ENCODE peak calls at places on chromosome 14, in four cellular contexts. One of them, this sample, is unnamed.

GRCh38 chr14:91570021-91570420 is 59.9 kb upstream of the PPP4R3A start:
- DNase-seq in HepG2: no peak
- DNase-seq in GM12878: no peak
- DNase-seq in K562: no peak
- DNase-seq in this sample: peak

GRCh38 chr14:78764240-78764639 is 594.1 kb downstream of the NRXN3 start:
- DNase-seq in HepG2: no peak
- DNase-seq in GM12878: no peak
- DNase-seq in K562: no peak
- DNase-seq in this sample: no peak

GRCh38 chr14:95614335-95614734 is 71.9 kb upstream of the TCL1B start:
- DNase-seq in HepG2: no peak
- DNase-seq in GM12878: peak
- DNase-seq in K562: no peak
- DNase-seq in this sample: no peak

GRCh38 chr14:68278568-68279436 is 459.2 kb downstream of the RAD51B start:
- DNase-seq in HepG2: peak
- DNase-seq in GM12878: no peak
- DNase-seq in K562: peak
- DNase-seq in this sample: no peak

GRCh38 chr14:96255501-96256366 is at the start of gene BDKRB1:
- DNase-seq in HepG2: no peak
- DNase-seq in GM12878: no peak
- DNase-seq in K562: no peak
- DNase-seq in this sample: no peak

GRCh38 chr14:68607081-68607851 is 185.6 kb downstream of the ZFP36L1 start:
- DNase-seq in HepG2: peak
- DNase-seq in GM12878: no peak
- DNase-seq in K562: no peak
- DNase-seq in this sample: peak

GRCh38 chr14:94827711-94828505 is 58.0 kb upstream of the GSC start:
- DNase-seq in HepG2: no peak
- DNase-seq in GM12878: no peak
- DNase-seq in K562: no peak
- DNase-seq in this sample: no peak

GRCh38 chr14:68781161-68782021 is 11.5 kb downstream of the ZFP36L1 start:
- DNase-seq in HepG2: no peak
- DNase-seq in GM12878: no peak
- DNase-seq in K562: peak
- DNase-seq in this sample: no peak

GRCh38 chr14:33676135-33676566 is 274.7 kb downstream of the EGLN3 start:
- DNase-seq in HepG2: peak
- DNase-seq in GM12878: no peak
- DNase-seq in K562: peak
- DNase-seq in this sample: peak

GRCh38 chr14:37051153-37051552 is 121.3 kb downstream of the SLC25A21 start:
- DNase-seq in HepG2: no peak
- DNase-seq in GM12878: no peak
- DNase-seq in K562: no peak
- DNase-seq in this sample: no peak

GRCh38 chr14:58732387-58732786 is 94.6 kb downstream of the DACT1 start:
- DNase-seq in HepG2: no peak
- DNase-seq in GM12878: no peak
- DNase-seq in K562: no peak
- DNase-seq in this sample: no peak

GRCh38 chr14:62956413-62956812 is 88.8 kb downstream of the KCNH5 start:
- DNase-seq in HepG2: no peak
- DNase-seq in GM12878: no peak
- DNase-seq in K562: no peak
- DNase-seq in this sample: no peak

GRCh38 chr14:62954165-62954564 is 91.1 kb downstream of the KCNH5 start:
- DNase-seq in HepG2: no peak
- DNase-seq in GM12878: no peak
- DNase-seq in K562: no peak
- DNase-seq in this sample: no peak

GRCh38 chr14:62957562-62957961 is 87.7 kb downstream of the KCNH5 start:
- DNase-seq in HepG2: no peak
- DNase-seq in GM12878: no peak
- DNase-seq in K562: no peak
- DNase-seq in this sample: no peak
- TF ChIP-seq TCF7 in HepG2: no peak
- TF ChIP-seq TCF7 in GM12878: no peak
- TF ChIP-seq TCF7 in K562: no peak
- TF ChIP-seq TCF7 in this sample: no peak

DNA sequence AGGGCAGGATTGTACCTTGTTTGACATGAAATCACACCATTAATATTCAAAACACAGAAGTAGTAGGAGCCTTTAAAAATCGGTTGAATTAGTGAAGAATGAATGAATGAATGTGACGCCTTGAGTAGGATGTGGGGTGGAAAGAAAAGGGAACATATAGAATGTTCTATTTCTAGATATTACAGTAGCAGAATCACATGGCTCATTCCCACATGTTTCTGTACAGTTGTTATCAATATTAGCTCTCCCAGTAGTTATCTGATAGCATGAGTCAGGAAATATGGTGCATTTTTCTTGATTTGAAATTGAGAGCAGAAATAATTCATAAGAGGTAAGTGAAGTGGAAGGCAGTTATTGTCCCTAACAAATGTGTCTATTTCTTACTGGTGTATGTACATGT is 245.5 kb downstream of the EFCAB11 start:
- DNase-seq in HepG2: no peak
- DNase-seq in GM12878: no peak
- DNase-seq in K562: no peak
- DNase-seq in this sample: no peak
- TF ChIP-seq TCF7 in HepG2: no peak
- TF ChIP-seq TCF7 in GM12878: no peak
- TF ChIP-seq TCF7 in K562: no peak
- TF ChIP-seq TCF7 in this sample: no peak

GRCh38 chr14:25537846-25538455 is 488.0 kb upstream of the STXBP6 start:
- DNase-seq in HepG2: peak
- DNase-seq in GM12878: no peak
- DNase-seq in K562: peak
- DNase-seq in this sample: peak
- TF ChIP-seq TCF7 in HepG2: no peak
- TF ChIP-seq TCF7 in GM12878: no peak
- TF ChIP-seq TCF7 in K562: no peak
- TF ChIP-seq TCF7 in this sample: no peak

GRCh38 chr14:23573384-23573783 is 5.2 kb downstream of the JPH4 start:
- DNase-seq in HepG2: no peak
- DNase-seq in GM12878: no peak
- DNase-seq in K562: no peak
- DNase-seq in this sample: no peak

GRCh38 chr14:23572841-23573240 is 5.2 kb upstream of the AP1G2 start:
- DNase-seq in HepG2: peak
- DNase-seq in GM12878: no peak
- DNase-seq in K562: no peak
- DNase-seq in this sample: no peak

GRCh38 chr14:23572524-23572828 is 4.9 kb upstream of the AP1G2 start:
- DNase-seq in HepG2: no peak
- DNase-seq in GM12878: no peak
- DNase-seq in K562: no peak
- DNase-seq in this sample: no peak

GRCh38 chr14:23570806-23571483 is 3.4 kb upstream of the AP1G2 start:
- DNase-seq in HepG2: no peak
- DNase-seq in GM12878: no peak
- DNase-seq in K562: no peak
- DNase-seq in this sample: no peak

GRCh38 chr14:23571701-23572523 is 4.3 kb upstream of the AP1G2 start:
- DNase-seq in HepG2: no peak
- DNase-seq in GM12878: no peak
- DNase-seq in K562: no peak
- DNase-seq in this sample: no peak
- TF ChIP-seq TCF7 in HepG2: no peak
- TF ChIP-seq TCF7 in GM12878: no peak
- TF ChIP-seq TCF7 in K562: no peak
- TF ChIP-seq TCF7 in this sample: no peak

GRCh38 chr14:97337267-97337666 is 540.1 kb downstream of the VRK1 start:
- DNase-seq in HepG2: no peak
- DNase-seq in GM12878: no peak
- DNase-seq in K562: no peak
- DNase-seq in this sample: no peak

GRCh38 chr14:97337670-97338069 is 540.5 kb downstream of the VRK1 start:
- DNase-seq in HepG2: no peak
- DNase-seq in GM12878: no peak
- DNase-seq in K562: no peak
- DNase-seq in this sample: no peak

GRCh38 chr14:97336179-97336578 is 539.0 kb downstream of the VRK1 start:
- DNase-seq in HepG2: no peak
- DNase-seq in GM12878: no peak
- DNase-seq in K562: no peak
- DNase-seq in this sample: no peak

GRCh38 chr14:97332591-97332984 is 535.4 kb downstream of the VRK1 start:
- DNase-seq in HepG2: no peak
- DNase-seq in GM12878: no peak
- DNase-seq in K562: no peak
- DNase-seq in this sample: no peak

DNA sequence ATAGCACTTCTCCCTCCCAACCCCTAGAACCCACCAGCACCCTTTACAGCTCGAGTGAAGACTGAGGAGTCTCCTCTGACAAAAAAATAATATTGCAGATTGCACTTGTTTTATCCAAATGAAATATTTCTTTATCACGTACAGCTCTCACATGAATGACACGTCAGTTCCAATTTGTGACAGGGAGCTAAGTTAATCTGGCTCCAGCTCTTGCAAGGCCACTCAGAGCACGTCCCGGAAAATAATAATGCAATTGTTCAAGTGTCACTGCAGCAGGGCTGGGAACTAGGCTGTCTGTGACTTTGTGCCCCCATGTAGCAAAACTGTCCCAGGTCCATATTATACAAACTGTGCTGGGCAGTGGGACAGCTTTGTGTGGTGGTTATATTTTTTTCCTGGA is 539.6 kb downstream of the VRK1 start:
- DNase-seq in HepG2: no peak
- DNase-seq in GM12878: no peak
- DNase-seq in K562: no peak
- DNase-seq in this sample: no peak
- TF ChIP-seq TCF7 in HepG2: no peak
- TF ChIP-seq TCF7 in GM12878: no peak
- TF ChIP-seq TCF7 in K562: no peak
- TF ChIP-seq TCF7 in this sample: no peak

GRCh38 chr14:70872678-70873020 is 34.6 kb upstream of the PCNX1 start:
- DNase-seq in HepG2: no peak
- DNase-seq in GM12878: no peak
- DNase-seq in K562: no peak
- DNase-seq in this sample: no peak

GRCh38 chr14:70871001-70871400 is 36.3 kb upstream of the PCNX1 start:
- DNase-seq in HepG2: no peak
- DNase-seq in GM12878: no peak
- DNase-seq in K562: no peak
- DNase-seq in this sample: no peak

GRCh38 chr14:70871863-70872677 is 35.2 kb upstream of the PCNX1 start:
- DNase-seq in HepG2: no peak
- DNase-seq in GM12878: no peak
- DNase-seq in K562: no peak
- DNase-seq in this sample: no peak

GRCh38 chr14:70879448-70879847 is 27.8 kb upstream of the PCNX1 start:
- DNase-seq in HepG2: no peak
- DNase-seq in GM12878: no peak
- DNase-seq in K562: no peak
- DNase-seq in this sample: no peak

GRCh38 chr14:70873627-70874026 is 33.6 kb upstream of the PCNX1 start:
- DNase-seq in HepG2: peak
- DNase-seq in GM12878: no peak
- DNase-seq in K562: no peak
- DNase-seq in this sample: no peak
- TF ChIP-seq TCF7 in HepG2: no peak
- TF ChIP-seq TCF7 in GM12878: no peak
- TF ChIP-seq TCF7 in K562: no peak
- TF ChIP-seq TCF7 in this sample: no peak

GRCh38 chr14:23828611-23829010 is 125.0 kb upstream of the DHRS4 start:
- DNase-seq in HepG2: no peak
- DNase-seq in GM12878: no peak
- DNase-seq in K562: no peak
- DNase-seq in this sample: no peak

GRCh38 chr14:23827100-23827892 is 126.3 kb upstream of the DHRS4 start:
- DNase-seq in HepG2: no peak
- DNase-seq in GM12878: no peak
- DNase-seq in K562: no peak
- DNase-seq in this sample: no peak

GRCh38 chr14:23831591-23831990 is 122.0 kb upstream of the DHRS4 start:
- DNase-seq in HepG2: no peak
- DNase-seq in GM12878: no peak
- DNase-seq in K562: no peak
- DNase-seq in this sample: no peak

GRCh38 chr14:23828001-23828400 is 125.6 kb upstream of the DHRS4 start:
- DNase-seq in HepG2: peak
- DNase-seq in GM12878: no peak
- DNase-seq in K562: no peak
- DNase-seq in this sample: no peak

GRCh38 chr14:23829736-23830474 is 123.7 kb upstream of the DHRS4 start:
- DNase-seq in HepG2: peak
- DNase-seq in GM12878: no peak
- DNase-seq in K562: no peak
- DNase-seq in this sample: no peak
- TF ChIP-seq TCF7 in HepG2: peak
- TF ChIP-seq TCF7 in GM12878: no peak
- TF ChIP-seq TCF7 in K562: no peak
- TF ChIP-seq TCF7 in this sample: no peak